ENCODE peak calls at places on chromosome X, in ten cellular contexts. One of them, this sample, is unnamed.

GRCh38 chrX:151174581-151175282 is 1.7 kb upstream of the GPR50 start:
- DNase-seq in HTR-8/SVneo: no peak
- DNase-seq in ACHN: no peak
- DNase-seq in HFF-Myc: no peak
- DNase-seq in activated T-cell treated with anti-CD3 and anti-CD28 coated beads, Interleukin-2, amount 50 U/mL, for 1 hour: no peak
- DNase-seq in ELR: no peak
- DNase-seq in lower lobe of right lung: no peak
- DNase-seq in A549: no peak
- DNase-seq in stimulated activated CD4-positive, alpha-beta T cell treated with anti-CD3 and anti-CD28 coated beads, Interleukin-1b, Interleukin-23, amount 100 ng/mL, for 1 hour: no peak
- DNase-seq in PC-9: no peak
- DNase-seq in this sample: no peak

GRCh38 chrX:150663061-150663460 is 30.1 kb upstream of the MTMR1 start:
- DNase-seq in HFF-Myc: no peak
- DNase-seq in PC-9: no peak
- DNase-seq in ACHN: no peak
- DNase-seq in ELR: no peak
- DNase-seq in lower lobe of right lung: no peak
- DNase-seq in stimulated activated CD4-positive, alpha-beta T cell treated with anti-CD3 and anti-CD28 coated beads, Interleukin-1b, Interleukin-23, amount 100 ng/mL, for 1 hour: no peak
- DNase-seq in activated T-cell treated with anti-CD3 and anti-CD28 coated beads, Interleukin-2, amount 50 U/mL, for 1 hour: no peak
- DNase-seq in HTR-8/SVneo: no peak
- DNase-seq in A549: no peak
- DNase-seq in this sample: no peak

GRCh38 chrX:67614414-67614813 is 70.6 kb downstream of the AR start:
- DNase-seq in PC-9: peak; percentile 41
- DNase-seq in stimulated activated CD4-positive, alpha-beta T cell treated with anti-CD3 and anti-CD28 coated beads, Interleukin-1b, Interleukin-23, amount 100 ng/mL, for 1 hour: no peak
- DNase-seq in activated T-cell treated with anti-CD3 and anti-CD28 coated beads, Interleukin-2, amount 50 U/mL, for 1 hour: no peak
- DNase-seq in ACHN: no peak
- DNase-seq in ELR: peak; percentile 78
- DNase-seq in HTR-8/SVneo: no peak
- DNase-seq in lower lobe of right lung: no peak
- DNase-seq in HFF-Myc: no peak
- DNase-seq in A549: peak; percentile 82
- DNase-seq in this sample: peak; percentile 64

GRCh38 chrX:46433892-46434291 is 111.3 kb downstream of the ZNF674 start:
- DNase-seq in stimulated activated CD4-positive, alpha-beta T cell treated with anti-CD3 and anti-CD28 coated beads, Interleukin-1b, Interleukin-23, amount 100 ng/mL, for 1 hour: no peak
- DNase-seq in lower lobe of right lung: no peak
- DNase-seq in ACHN: no peak
- DNase-seq in ELR: no peak
- DNase-seq in activated T-cell treated with anti-CD3 and anti-CD28 coated beads, Interleukin-2, amount 50 U/mL, for 1 hour: no peak
- DNase-seq in HFF-Myc: no peak
- DNase-seq in PC-9: no peak
- DNase-seq in HTR-8/SVneo: no peak
- DNase-seq in A549: no peak
- DNase-seq in this sample: peak; percentile 31

GRCh38 chrX:84415155-84415554 is 87.1 kb downstream of the HDX start:
- DNase-seq in activated T-cell treated with anti-CD3 and anti-CD28 coated beads, Interleukin-2, amount 50 U/mL, for 1 hour: no peak
- DNase-seq in ACHN: no peak
- DNase-seq in stimulated activated CD4-positive, alpha-beta T cell treated with anti-CD3 and anti-CD28 coated beads, Interleukin-1b, Interleukin-23, amount 100 ng/mL, for 1 hour: no peak
- DNase-seq in HFF-Myc: no peak
- DNase-seq in A549: no peak
- DNase-seq in PC-9: no peak
- DNase-seq in HTR-8/SVneo: no peak
- DNase-seq in ELR: no peak
- DNase-seq in lower lobe of right lung: no peak
- DNase-seq in this sample: no peak

GRCh38 chrX:8864151-8864550 is 63.0 kb upstream of the FAM9A start:
- DNase-seq in PC-9: no peak
- DNase-seq in lower lobe of right lung: no peak
- DNase-seq in ACHN: no peak
- DNase-seq in stimulated activated CD4-positive, alpha-beta T cell treated with anti-CD3 and anti-CD28 coated beads, Interleukin-1b, Interleukin-23, amount 100 ng/mL, for 1 hour: no peak
- DNase-seq in activated T-cell treated with anti-CD3 and anti-CD28 coated beads, Interleukin-2, amount 50 U/mL, for 1 hour: no peak
- DNase-seq in A549: no peak
- DNase-seq in HTR-8/SVneo: no peak
- DNase-seq in HFF-Myc: no peak
- DNase-seq in ELR: no peak
- DNase-seq in this sample: no peak

GRCh38 chrX:141341341-141341740 is 99.0 kb upstream of the SPANXC start:
- DNase-seq in HFF-Myc: no peak
- DNase-seq in PC-9: no peak
- DNase-seq in HTR-8/SVneo: peak; percentile 1
- DNase-seq in ELR: peak; percentile 81
- DNase-seq in activated T-cell treated with anti-CD3 and anti-CD28 coated beads, Interleukin-2, amount 50 U/mL, for 1 hour: no peak
- DNase-seq in stimulated activated CD4-positive, alpha-beta T cell treated with anti-CD3 and anti-CD28 coated beads, Interleukin-1b, Interleukin-23, amount 100 ng/mL, for 1 hour: no peak
- DNase-seq in lower lobe of right lung: no peak
- DNase-seq in A549: peak; percentile 87
- DNase-seq in ACHN: peak; percentile 63
- DNase-seq in this sample: peak; percentile 52

GRCh38 chrX:122586831-122587230 is 597.2 kb upstream of the GRIA3 start:
- DNase-seq in HFF-Myc: no peak
- DNase-seq in activated T-cell treated with anti-CD3 and anti-CD28 coated beads, Interleukin-2, amount 50 U/mL, for 1 hour: no peak
- DNase-seq in PC-9: no peak
- DNase-seq in stimulated activated CD4-positive, alpha-beta T cell treated with anti-CD3 and anti-CD28 coated beads, Interleukin-1b, Interleukin-23, amount 100 ng/mL, for 1 hour: no peak
- DNase-seq in A549: no peak
- DNase-seq in HTR-8/SVneo: no peak
- DNase-seq in ACHN: no peak
- DNase-seq in lower lobe of right lung: no peak
- DNase-seq in ELR: peak; percentile 40
- DNase-seq in this sample: no peak

GRCh38 chrX:17372052-17372451 is 2.9 kb upstream of the NHS start:
- DNase-seq in HFF-Myc: no peak
- DNase-seq in A549: no peak
- DNase-seq in lower lobe of right lung: no peak
- DNase-seq in ACHN: no peak
- DNase-seq in stimulated activated CD4-positive, alpha-beta T cell treated with anti-CD3 and anti-CD28 coated beads, Interleukin-1b, Interleukin-23, amount 100 ng/mL, for 1 hour: no peak
- DNase-seq in HTR-8/SVneo: no peak
- DNase-seq in PC-9: no peak
- DNase-seq in activated T-cell treated with anti-CD3 and anti-CD28 coated beads, Interleukin-2, amount 50 U/mL, for 1 hour: no peak
- DNase-seq in ELR: no peak
- DNase-seq in this sample: no peak

GRCh38 chrX:154515803-154516654 is at the start of gene FAM3A:
- DNase-seq in HFF-Myc: no peak
- DNase-seq in lower lobe of right lung: peak; percentile 93
- DNase-seq in A549: peak; percentile 92
- DNase-seq in PC-9: peak; percentile 61
- DNase-seq in ACHN: peak; percentile 73
- DNase-seq in stimulated activated CD4-positive, alpha-beta T cell treated with anti-CD3 and anti-CD28 coated beads, Interleukin-1b, Interleukin-23, amount 100 ng/mL, for 1 hour: peak; percentile 89
- DNase-seq in HTR-8/SVneo: peak; percentile 69
- DNase-seq in ELR: peak; percentile 86
- DNase-seq in activated T-cell treated with anti-CD3 and anti-CD28 coated beads, Interleukin-2, amount 50 U/mL, for 1 hour: peak; percentile 94
- DNase-seq in this sample: no peak

GRCh38 chrX:151634937-151635336 is 60.3 kb upstream of the PRRG3 start:
- DNase-seq in stimulated activated CD4-positive, alpha-beta T cell treated with anti-CD3 and anti-CD28 coated beads, Interleukin-1b, Interleukin-23, amount 100 ng/mL, for 1 hour: no peak
- DNase-seq in HFF-Myc: no peak
- DNase-seq in PC-9: no peak
- DNase-seq in lower lobe of right lung: no peak
- DNase-seq in A549: no peak
- DNase-seq in ACHN: no peak
- DNase-seq in ELR: no peak
- DNase-seq in activated T-cell treated with anti-CD3 and anti-CD28 coated beads, Interleukin-2, amount 50 U/mL, for 1 hour: no peak
- DNase-seq in HTR-8/SVneo: no peak
- DNase-seq in this sample: no peak

GRCh38 chrX:140099221-140099620 is 133.9 kb upstream of the CXorf66 start:
- DNase-seq in ACHN: no peak
- DNase-seq in activated T-cell treated with anti-CD3 and anti-CD28 coated beads, Interleukin-2, amount 50 U/mL, for 1 hour: no peak
- DNase-seq in HFF-Myc: no peak
- DNase-seq in ELR: no peak
- DNase-seq in HTR-8/SVneo: no peak
- DNase-seq in stimulated activated CD4-positive, alpha-beta T cell treated with anti-CD3 and anti-CD28 coated beads, Interleukin-1b, Interleukin-23, amount 100 ng/mL, for 1 hour: no peak
- DNase-seq in PC-9: no peak
- DNase-seq in lower lobe of right lung: no peak
- DNase-seq in A549: no peak
- DNase-seq in this sample: no peak

GRCh38 chrX:112839856-112840255 is 775 bp downstream of the AMOT start:
- DNase-seq in HTR-8/SVneo: no peak
- DNase-seq in PC-9: no peak
- DNase-seq in A549: no peak
- DNase-seq in lower lobe of right lung: no peak
- DNase-seq in ELR: no peak
- DNase-seq in stimulated activated CD4-positive, alpha-beta T cell treated with anti-CD3 and anti-CD28 coated beads, Interleukin-1b, Interleukin-23, amount 100 ng/mL, for 1 hour: no peak
- DNase-seq in ACHN: no peak
- DNase-seq in activated T-cell treated with anti-CD3 and anti-CD28 coated beads, Interleukin-2, amount 50 U/mL, for 1 hour: no peak
- DNase-seq in HFF-Myc: no peak
- DNase-seq in this sample: no peak

GRCh38 chrX:44873415-44874270 is 655 bp downstream of the KDM6A start:
- DNase-seq in PC-9: no peak
- DNase-seq in HFF-Myc: no peak
- DNase-seq in activated T-cell treated with anti-CD3 and anti-CD28 coated beads, Interleukin-2, amount 50 U/mL, for 1 hour: peak; percentile 77
- DNase-seq in lower lobe of right lung: peak; percentile 68
- DNase-seq in ACHN: peak; percentile 24
- DNase-seq in HTR-8/SVneo: no peak
- DNase-seq in A549: peak; percentile 56
- DNase-seq in stimulated activated CD4-positive, alpha-beta T cell treated with anti-CD3 and anti-CD28 coated beads, Interleukin-1b, Interleukin-23, amount 100 ng/mL, for 1 hour: no peak
- DNase-seq in ELR: peak; percentile 47
- DNase-seq in this sample: peak; percentile 46

GRCh38 chrX:74423289-74423985 is 2.1 kb downstream of the SLC16A2 start:
- DNase-seq in lower lobe of right lung: no peak
- DNase-seq in stimulated activated CD4-positive, alpha-beta T cell treated with anti-CD3 and anti-CD28 coated beads, Interleukin-1b, Interleukin-23, amount 100 ng/mL, for 1 hour: no peak
- DNase-seq in ACHN: no peak
- DNase-seq in ELR: no peak
- DNase-seq in HTR-8/SVneo: no peak
- DNase-seq in A549: no peak
- DNase-seq in PC-9: no peak
- DNase-seq in HFF-Myc: no peak
- DNase-seq in activated T-cell treated with anti-CD3 and anti-CD28 coated beads, Interleukin-2, amount 50 U/mL, for 1 hour: no peak
- DNase-seq in this sample: no peak

GRCh38 chrX:130746709-130747347 is 156.2 kb downstream of the ENOX2 start:
- DNase-seq in A549: no peak
- DNase-seq in HFF-Myc: no peak
- DNase-seq in ACHN: no peak
- DNase-seq in HTR-8/SVneo: no peak
- DNase-seq in stimulated activated CD4-positive, alpha-beta T cell treated with anti-CD3 and anti-CD28 coated beads, Interleukin-1b, Interleukin-23, amount 100 ng/mL, for 1 hour: no peak
- DNase-seq in ELR: no peak
- DNase-seq in lower lobe of right lung: no peak
- DNase-seq in activated T-cell treated with anti-CD3 and anti-CD28 coated beads, Interleukin-2, amount 50 U/mL, for 1 hour: no peak
- DNase-seq in PC-9: no peak
- DNase-seq in this sample: peak; percentile 25

GRCh38 chrX:130896816-130897508 is 6.0 kb downstream of the ENOX2 start:
- DNase-seq in ACHN: no peak
- DNase-seq in ELR: no peak
- DNase-seq in PC-9: no peak
- DNase-seq in A549: no peak
- DNase-seq in stimulated activated CD4-positive, alpha-beta T cell treated with anti-CD3 and anti-CD28 coated beads, Interleukin-1b, Interleukin-23, amount 100 ng/mL, for 1 hour: no peak
- DNase-seq in HTR-8/SVneo: no peak
- DNase-seq in lower lobe of right lung: no peak
- DNase-seq in HFF-Myc: no peak
- DNase-seq in activated T-cell treated with anti-CD3 and anti-CD28 coated beads, Interleukin-2, amount 50 U/mL, for 1 hour: no peak
- DNase-seq in this sample: no peak

GRCh38 chrX:109934935-109935334 is 68.0 kb upstream of the TMEM164 start:
- DNase-seq in HTR-8/SVneo: no peak
- DNase-seq in stimulated activated CD4-positive, alpha-beta T cell treated with anti-CD3 and anti-CD28 coated beads, Interleukin-1b, Interleukin-23, amount 100 ng/mL, for 1 hour: no peak
- DNase-seq in activated T-cell treated with anti-CD3 and anti-CD28 coated beads, Interleukin-2, amount 50 U/mL, for 1 hour: no peak
- DNase-seq in HFF-Myc: no peak
- DNase-seq in ELR: no peak
- DNase-seq in A549: no peak
- DNase-seq in ACHN: no peak
- DNase-seq in lower lobe of right lung: no peak
- DNase-seq in PC-9: no peak
- DNase-seq in this sample: no peak

GRCh38 chrX:30067677-30068076 is 147.7 kb upstream of the MAGEB2 start:
- DNase-seq in stimulated activated CD4-positive, alpha-beta T cell treated with anti-CD3 and anti-CD28 coated beads, Interleukin-1b, Interleukin-23, amount 100 ng/mL, for 1 hour: no peak
- DNase-seq in activated T-cell treated with anti-CD3 and anti-CD28 coated beads, Interleukin-2, amount 50 U/mL, for 1 hour: no peak
- DNase-seq in A549: no peak
- DNase-seq in PC-9: no peak
- DNase-seq in ELR: no peak
- DNase-seq in ACHN: no peak
- DNase-seq in lower lobe of right lung: no peak
- DNase-seq in HTR-8/SVneo: no peak
- DNase-seq in HFF-Myc: no peak
- DNase-seq in this sample: no peak

GRCh38 chrX:154652311-154653047 is 900 bp downstream of the CTAG2 start:
- DNase-seq in HFF-Myc: no peak
- DNase-seq in HTR-8/SVneo: no peak
- DNase-seq in A549: no peak
- DNase-seq in PC-9: no peak
- DNase-seq in ELR: no peak
- DNase-seq in stimulated activated CD4-positive, alpha-beta T cell treated with anti-CD3 and anti-CD28 coated beads, Interleukin-1b, Interleukin-23, amount 100 ng/mL, for 1 hour: no peak
- DNase-seq in activated T-cell treated with anti-CD3 and anti-CD28 coated beads, Interleukin-2, amount 50 U/mL, for 1 hour: no peak
- DNase-seq in lower lobe of right lung: no peak
- DNase-seq in ACHN: no peak
- DNase-seq in this sample: no peak

GRCh38 chrX:11137543-11138139 is 26.5 kb downstream of the HCCS start:
- DNase-seq in lower lobe of right lung: no peak
- DNase-seq in ACHN: peak; percentile 35
- DNase-seq in A549: peak; percentile 23
- DNase-seq in PC-9: no peak
- DNase-seq in HFF-Myc: peak; percentile 12
- DNase-seq in HTR-8/SVneo: no peak
- DNase-seq in activated T-cell treated with anti-CD3 and anti-CD28 coated beads, Interleukin-2, amount 50 U/mL, for 1 hour: no peak
- DNase-seq in ELR: peak; percentile 53
- DNase-seq in stimulated activated CD4-positive, alpha-beta T cell treated with anti-CD3 and anti-CD28 coated beads, Interleukin-1b, Interleukin-23, amount 100 ng/mL, for 1 hour: no peak
- DNase-seq in this sample: peak; percentile 62

GRCh38 chrX:44223150-44223549 is 120.3 kb downstream of the EFHC2 start:
- DNase-seq in stimulated activated CD4-positive, alpha-beta T cell treated with anti-CD3 and anti-CD28 coated beads, Interleukin-1b, Interleukin-23, amount 100 ng/mL, for 1 hour: no peak
- DNase-seq in activated T-cell treated with anti-CD3 and anti-CD28 coated beads, Interleukin-2, amount 50 U/mL, for 1 hour: no peak
- DNase-seq in HTR-8/SVneo: no peak
- DNase-seq in A549: no peak
- DNase-seq in PC-9: peak; percentile 62
- DNase-seq in HFF-Myc: peak; percentile 20
- DNase-seq in lower lobe of right lung: no peak
- DNase-seq in ACHN: peak; percentile 4
- DNase-seq in ELR: peak; percentile 42
- DNase-seq in this sample: peak; percentile 21

GRCh38 chrX:13001961-13002671 is 27.2 kb downstream of the TMSB4X start:
- DNase-seq in activated T-cell treated with anti-CD3 and anti-CD28 coated beads, Interleukin-2, amount 50 U/mL, for 1 hour: no peak
- DNase-seq in HTR-8/SVneo: no peak
- DNase-seq in ELR: peak; percentile 59
- DNase-seq in PC-9: peak; percentile 73
- DNase-seq in A549: no peak
- DNase-seq in HFF-Myc: no peak
- DNase-seq in ACHN: peak; percentile 6
- DNase-seq in lower lobe of right lung: no peak
- DNase-seq in stimulated activated CD4-positive, alpha-beta T cell treated with anti-CD3 and anti-CD28 coated beads, Interleukin-1b, Interleukin-23, amount 100 ng/mL, for 1 hour: no peak
- DNase-seq in this sample: no peak

GRCh38 chrX:111265506-111265905 is 4.8 kb downstream of the CAPN6 start:
- DNase-seq in ACHN: no peak
- DNase-seq in A549: no peak
- DNase-seq in HFF-Myc: no peak
- DNase-seq in stimulated activated CD4-positive, alpha-beta T cell treated with anti-CD3 and anti-CD28 coated beads, Interleukin-1b, Interleukin-23, amount 100 ng/mL, for 1 hour: no peak
- DNase-seq in HTR-8/SVneo: no peak
- DNase-seq in activated T-cell treated with anti-CD3 and anti-CD28 coated beads, Interleukin-2, amount 50 U/mL, for 1 hour: no peak
- DNase-seq in PC-9: no peak
- DNase-seq in lower lobe of right lung: no peak
- DNase-seq in ELR: no peak
- DNase-seq in this sample: no peak

GRCh38 chrX:71236858-71237257 is 13.8 kb downstream of the GJB1 start:
- DNase-seq in A549: no peak
- DNase-seq in ACHN: no peak
- DNase-seq in ELR: no peak
- DNase-seq in activated T-cell treated with anti-CD3 and anti-CD28 coated beads, Interleukin-2, amount 50 U/mL, for 1 hour: no peak
- DNase-seq in HFF-Myc: no peak
- DNase-seq in lower lobe of right lung: no peak
- DNase-seq in PC-9: no peak
- DNase-seq in HTR-8/SVneo: no peak
- DNase-seq in stimulated activated CD4-positive, alpha-beta T cell treated with anti-CD3 and anti-CD28 coated beads, Interleukin-1b, Interleukin-23, amount 100 ng/mL, for 1 hour: no peak
- DNase-seq in this sample: no peak

GRCh38 chrX:29965634-29966033 is 249.7 kb upstream of the MAGEB2 start:
- DNase-seq in activated T-cell treated with anti-CD3 and anti-CD28 coated beads, Interleukin-2, amount 50 U/mL, for 1 hour: no peak
- DNase-seq in PC-9: no peak
- DNase-seq in ELR: no peak
- DNase-seq in HFF-Myc: no peak
- DNase-seq in A549: no peak
- DNase-seq in HTR-8/SVneo: no peak
- DNase-seq in lower lobe of right lung: no peak
- DNase-seq in stimulated activated CD4-positive, alpha-beta T cell treated with anti-CD3 and anti-CD28 coated beads, Interleukin-1b, Interleukin-23, amount 100 ng/mL, for 1 hour: no peak
- DNase-seq in ACHN: no peak
- DNase-seq in this sample: no peak

GRCh38 chrX:131213400-131213799 is 75.7 kb downstream of the IGSF1 start:
- DNase-seq in stimulated activated CD4-positive, alpha-beta T cell treated with anti-CD3 and anti-CD28 coated beads, Interleukin-1b, Interleukin-23, amount 100 ng/mL, for 1 hour: no peak
- DNase-seq in ACHN: no peak
- DNase-seq in HFF-Myc: no peak
- DNase-seq in activated T-cell treated with anti-CD3 and anti-CD28 coated beads, Interleukin-2, amount 50 U/mL, for 1 hour: no peak
- DNase-seq in HTR-8/SVneo: no peak
- DNase-seq in PC-9: no peak
- DNase-seq in ELR: no peak
- DNase-seq in A549: no peak
- DNase-seq in lower lobe of right lung: no peak
- DNase-seq in this sample: no peak

GRCh38 chrX:32010157-32010656 is 938.4 kb upstream of the FTHL17 start:
- DNase-seq in ELR: no peak
- DNase-seq in A549: no peak
- DNase-seq in lower lobe of right lung: no peak
- DNase-seq in HTR-8/SVneo: no peak
- DNase-seq in PC-9: no peak
- DNase-seq in ACHN: no peak
- DNase-seq in HFF-Myc: no peak
- DNase-seq in activated T-cell treated with anti-CD3 and anti-CD28 coated beads, Interleukin-2, amount 50 U/mL, for 1 hour: no peak
- DNase-seq in stimulated activated CD4-positive, alpha-beta T cell treated with anti-CD3 and anti-CD28 coated beads, Interleukin-1b, Interleukin-23, amount 100 ng/mL, for 1 hour: no peak
- DNase-seq in this sample: no peak